ENCODE peak calls at places on chromosomes 3 and 15, in six cellular contexts. D is esophagus muscularis mucosa, J is fibroblast of lung, Q is mammary epithelial cell, W is cardiac muscle cell, X is Peyer's patch. T is an unnamed sample.

GRCh38 chr15:49876401-49877038 is 242.5 kb downstream of the ATP8B4 start:
- DNase-seq in D (peak; percentile 45), J (no peak), Q (peak; percentile 38), W (peak; percentile 38), X (no peak), T (peak; percentile 29)

GRCh38 chr3:54905230-54905888 is 22.5 kb downstream of the LRTM1 start:
- DNase-seq in D (no peak), J (peak; percentile 83), Q (no peak), W (peak; percentile 18), X (no peak), T (no peak)

GRCh38 chr3:186307594-186307993 is 54.4 kb downstream of the DGKG start:
- DNase-seq in D (no peak), J (peak; percentile 49), Q (no peak), W (peak; percentile 73), X (no peak), T (no peak)

GRCh38 chr15:79883579-79884203 is 13.1 kb downstream of the MTHFS start:
- DNase-seq in D (no peak), J (no peak), Q (no peak), W (no peak), X (no peak), T (no peak)

GRCh38 chr3:9947025-9947995 is 4.9 kb downstream of the PRRT3 start:
- DNase-seq in D (no peak), J (peak; percentile 76), Q (peak; percentile 61), W (peak; percentile 78), X (no peak), T (peak; percentile 75)

GRCh38 chr3:20682573-20682972 is 496.6 kb upstream of the SGO1 start:
- DNase-seq in D (no peak), J (peak; percentile 92), Q (no peak), W (no peak), X (no peak), T (no peak)

GRCh38 chr3:94020293-94020692 is 8.1 kb downstream of the STX19 start:
- DNase-seq in D (no peak), J (no peak), Q (no peak), W (no peak), X (no peak), T (no peak)

GRCh38 chr15:62545392-62546227 is 380.5 kb upstream of the C2CD4B start:
- DNase-seq in D (no peak), J (peak; percentile 73), Q (peak; percentile 13), W (peak; percentile 80), X (no peak), T (peak; percentile 67)

GRCh38 chr3:169147246-169148008 is 516.1 kb downstream of the MECOM start:
- DNase-seq in D (no peak), J (peak; percentile 78), Q (peak; percentile 72), W (peak; percentile 86), X (no peak), T (peak; percentile 58)

GRCh38 chr15:70259640-70260066 is 161.9 kb upstream of the TLE3 start:
- DNase-seq in D (no peak), J (no peak), Q (no peak), W (peak; percentile 19), X (peak; percentile 52), T (no peak)

GRCh38 chr15:69094124-69095030 is 66.1 kb upstream of the GLCE start:
- DNase-seq in D (no peak), J (no peak), Q (no peak), W (no peak), X (no peak), T (no peak)

GRCh38 chr15:83881156-83881555 is 227.2 kb downstream of the ADAMTSL3 start:
- DNase-seq in D (no peak), J (no peak), Q (no peak), W (no peak), X (no peak), T (no peak)

GRCh38 chr3:12323237-12323636 is 34.4 kb downstream of the PPARG start:
- DNase-seq in D (no peak), J (no peak), Q (no peak), W (no peak), X (no peak), T (no peak)

GRCh38 chr3:12328132-12328915 is 39.5 kb downstream of the PPARG start:
- DNase-seq in D (no peak), J (no peak), Q (no peak), W (no peak), X (no peak), T (no peak)

GRCh38 chr3:12329063-12329462 is 40.2 kb downstream of the PPARG start:
- DNase-seq in D (no peak), J (no peak), Q (no peak), W (no peak), X (no peak), T (no peak)

GRCh38 chr3:12325594-12326295 is 36.9 kb downstream of the PPARG start:
- DNase-seq in D (no peak), J (no peak), Q (no peak), W (no peak), X (no peak), T (no peak)
- H3K27ac ChIP-seq in D (no peak overlapping the region), J (no peak overlapping the region), Q (no peak overlapping the region), W (no peak overlapping the region), X (no peak overlapping the region), T (no peak overlapping the region)

DNA sequence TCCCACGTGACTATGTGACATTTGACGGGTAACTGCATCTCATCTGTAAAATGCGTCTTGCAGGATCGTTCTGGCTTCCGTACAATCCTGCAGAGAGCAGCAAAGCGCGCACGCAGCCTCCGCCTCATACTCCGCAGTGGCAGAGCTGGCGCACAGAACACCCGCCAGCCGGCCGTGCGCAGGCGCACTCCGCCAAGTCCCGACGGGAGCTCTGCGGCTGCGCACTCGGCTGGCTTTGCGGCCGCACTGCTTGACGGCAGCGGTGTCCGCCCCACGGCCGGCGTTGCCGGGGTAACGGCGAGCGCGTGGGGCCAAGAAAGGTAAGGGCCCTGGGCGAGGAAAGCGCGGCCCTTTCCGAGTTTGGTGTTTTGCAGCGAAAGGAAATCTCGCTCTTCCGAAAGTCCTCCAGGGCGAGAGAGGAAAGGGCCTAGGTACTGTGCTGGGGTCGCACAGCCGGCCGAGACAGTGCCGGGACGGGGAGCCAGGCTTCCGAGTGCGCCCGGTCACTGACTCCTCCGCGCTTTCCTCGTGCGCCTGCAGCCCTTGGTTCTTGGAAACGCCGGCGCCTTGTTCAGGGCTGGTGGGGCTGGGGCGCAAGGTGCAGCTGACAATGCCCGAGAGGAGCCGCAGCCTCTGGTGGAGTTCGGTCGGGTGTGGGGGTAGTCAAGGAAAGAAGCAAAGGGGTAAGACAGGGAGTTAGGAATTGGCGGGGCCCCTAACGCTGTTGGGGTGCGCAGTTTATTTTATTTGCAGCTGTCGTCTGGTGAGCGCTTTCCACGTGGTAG is at the start of gene TSEN2:
- DNase-seq in D (peak; percentile 95), J (peak; percentile 88), Q (peak; percentile 95), W (peak; percentile 97), X (peak; percentile 94), T (peak; percentile 97)
- TF ChIP-seq CTCF in D (peak; percentile 61), J (peak; percentile 24), Q (no peak), W (peak; percentile 18), X (peak; percentile 23), T (no peak)

GRCh38 chr3:47912006-47912504 is 104.2 kb downstream of the MAP4 start:
- DNase-seq in D (no peak), J (peak; percentile 35), Q (no peak), W (no peak), X (no peak), T (no peak)
- H3K36me3 ChIP-seq in D (peaks cover 96% of the 10 kb centered on the region), J (peaks cover 14% of the 10 kb centered on the region), Q (peaks cover 24% of the 10 kb centered on the region), W (peaks cover 26% of the 10 kb centered on the region), X (no peaks in the 10 kb centered on the region), T (peaks cover 43% of the 10 kb centered on the region)

GRCh38 chr3:5202267-5202666 is 14.8 kb downstream of the EDEM1 start:
- DNase-seq in D (no peak), J (no peak), Q (no peak), W (peak; percentile 35), X (no peak), T (no peak)
- H3K27ac ChIP-seq in D (no peak overlapping the region), J (no peak overlapping the region), Q (no peak overlapping the region), W (no peak overlapping the region), X (no peak overlapping the region), T (no peak overlapping the region)

GRCh38 chr3:142844339-142844977 is 44.4 kb downstream of the PCOLCE2 start:
- DNase-seq in D (no peak), J (peak; percentile 62), Q (peak; percentile 67), W (peak; percentile 58), X (no peak), T (no peak)
- TF ChIP-seq CTCF in D (no peak), J (peak; percentile 67), Q (peak; percentile 54), W (peak; percentile 58), X (peak; percentile 37), T (peak; percentile 7)

GRCh38 chr3:49780080-49780967 is 6.0 kb downstream of the IP6K1 start:
- DNase-seq in D (no peak), J (no peak), Q (no peak), W (no peak), X (no peak), T (no peak)
- H3K36me3 ChIP-seq in D (peaks cover 48% of the 10 kb centered on the region), J (peaks cover 4% of the 10 kb centered on the region), Q (peaks cover 4% of the 10 kb centered on the region), W (peaks cover 4% of the 10 kb centered on the region), X (no peaks in the 10 kb centered on the region), T (peaks cover 66% of the 10 kb centered on the region)